ENCODE peak calls at places on chromosomes 12 and 14, in four cellular contexts. H is lung; E is CD8-positive, alpha-beta T cell; J is SJSA1. Z is an unnamed sample. For H3K9me3, the result is how much of the 10 kb centered on the place peaks cover.

GRCh38 chr12:106508966-106509365 is 73.8 kb upstream of the RFX4 start:
- DNase-seq in E (no peak), H (no peak), J (no peak), Z (no peak)

GRCh38 chr12:6563448-6564050 is 4.5 kb downstream of the NOP2 start:
- DNase-seq in H (peak), J (peak), E (peak), Z (peak)

GRCh38 chr14:22026527-22026926 is 352.9 kb upstream of the OR4E1 start:
- DNase-seq in H (no peak), E (no peak), J (no peak), Z (no peak)

GRCh38 chr14:32078030-32078793 is 1.1 kb downstream of the ARHGAP5 start:
- DNase-seq in H (peak), E (no peak), J (no peak), Z (no peak)

GRCh38 chr12:118980407-118981014 is 830 bp upstream of the SRRM4 start:
- DNase-seq in E (no peak), J (no peak), H (no peak), Z (no peak)

GRCh38 chr12:100554608-100555077 is 18.8 kb upstream of the GAS2L3 start:
- DNase-seq in J (peak), H (no peak), E (no peak), Z (no peak)

GRCh38 chr14:57435923-57436322 is 45.5 kb downstream of the NAA30 start:
- DNase-seq in J (no peak), E (no peak), H (no peak), Z (no peak)

GRCh38 chr14:88245321-88245720 is 77.7 kb downstream of the KCNK10 start:
- DNase-seq in E (no peak), J (no peak), H (no peak), Z (no peak)

GRCh38 chr12:27534060-27534764 is 10.2 kb downstream of the PPFIBP1 start:
- DNase-seq in J (no peak), H (no peak), E (no peak), Z (no peak)

GRCh38 chr12:114123108-114123507 is 157.0 kb upstream of the RBM19 start:
- DNase-seq in J (no peak), E (no peak), H (no peak), Z (no peak)

GRCh38 chr12:7091660-7092228 is 501 bp downstream of the C1R start:
- DNase-seq in H (peak), J (no peak), E (no peak), Z (no peak)

GRCh38 chr14:87690076-87690661 is 302.8 kb downstream of the GALC start:
- DNase-seq in H (no peak), E (no peak), J (no peak), Z (no peak)

GRCh38 chr14:32201816-32202467 is at the start of gene RNU6-7:
- DNase-seq in E (peak), H (no peak), J (no peak), Z (no peak)

GRCh38 chr12:67391034-67391433 is 121.9 kb downstream of the CAND1 start:
- DNase-seq in H (no peak), E (no peak), J (no peak), Z (no peak)

GRCh38 chr12:76764856-76765255 is 941 bp downstream of the ZDHHC17 start:
- DNase-seq in E (no peak), H (no peak), J (no peak), Z (no peak)

GRCh38 chr12:98483621-98484455 is 31.6 kb upstream of the TMPO start:
- DNase-seq in J (no peak), H (no peak), E (no peak), Z (no peak)

GRCh38 chr12:44525806-44526654 is 350.1 kb downstream of the NELL2 start:
- DNase-seq in H (peak), E (no peak), J (no peak), Z (no peak)

GRCh38 chr12:68065687-68066086 is 76.4 kb downstream of the IFNG-AS1 start:
- DNase-seq in J (no peak), H (no peak), E (no peak), Z (no peak)

GRCh38 chr12:27982380-27982779 is 9.8 kb upstream of the PTHLH start:
- DNase-seq in J (no peak), E (no peak), H (no peak), Z (no peak)

GRCh38 chr14:50018236-50019210 is 97.8 kb downstream of the VCPKMT start:
- DNase-seq in J (no peak), H (no peak), E (no peak), Z (no peak)

GRCh38 chr14:20008156-20008555 is 6.2 kb downstream of the OR4Q2 start:
- DNase-seq in J (no peak), E (no peak), H (no peak), Z (no peak)

GRCh38 chr12:65878540-65878939 is 54.3 kb downstream of the HMGA2 start:
- DNase-seq in H (no peak), J (no peak), E (no peak), Z (no peak)

GRCh38 chr12:92493816-92494215 is 209.0 kb upstream of the PLEKHG7 start:
- DNase-seq in E (no peak), H (no peak), J (no peak), Z (no peak)

GRCh38 chr12:95637471-95638155 is 86.3 kb upstream of the USP44 start:
- DNase-seq in H (no peak), E (no peak), J (no peak), Z (no peak)

GRCh38 chr12:59149995-59150642 is 229.8 kb upstream of the LRIG3 start:
- DNase-seq in H (no peak), E (no peak), J (no peak), Z (no peak)

GRCh38 chr14:76174982-76175381 is 23.3 kb downstream of the GPATCH2L start:
- DNase-seq in J (no peak), E (no peak), H (no peak), Z (no peak)

GRCh38 chr14:74579447-74580274 is 32.4 kb downstream of the LTBP2 start:
- DNase-seq in J (peak), E (no peak), H (no peak), Z (no peak)

GRCh38 chr14:42023452-42023851 is 416.8 kb downstream of the LRFN5 start:
- DNase-seq in E (no peak), J (no peak), H (no peak), Z (no peak)

GRCh38 chr14:59363545-59364226 is 101.5 kb downstream of the GPR135 start:
- DNase-seq in E (no peak), H (no peak), J (no peak), Z (no peak)

GRCh38 chr12:65823481-65824313 is 586 bp upstream of the HMGA2 start:
- DNase-seq in J (peak), H (no peak), E (no peak), Z (no peak)

GRCh38 chr14:41824441-41824840 is 217.8 kb downstream of the LRFN5 start:
- DNase-seq in J (no peak), E (no peak), H (no peak), Z (no peak)

GRCh38 chr12:49060237-49061156 is at the start of gene KMT2D:
- DNase-seq in J (peak), E (peak), H (peak), Z (peak)

GRCh38 chr12:30268036-30268435 is 427.6 kb downstream of the IPO8 start:
- DNase-seq in E (no peak), J (no peak), H (no peak), Z (no peak)

GRCh38 chr12:96501139-96501741 is 11.9 kb downstream of the CFAP54 start:
- DNase-seq in H (peak), J (peak), E (no peak), Z (no peak)

GRCh38 chr14:59254146-59254910 is 65.9 kb downstream of the DAAM1 start:
- DNase-seq in H (peak), E (no peak), J (peak), Z (no peak)

GRCh38 chr12:50314629-50315312 is 31.5 kb upstream of the LIMA1 start:
- DNase-seq in H (no peak), J (no peak), E (no peak), Z (no peak)

GRCh38 chr14:88380405-88380804 is 5.1 kb upstream of the SPATA7 start:
- DNase-seq in E (no peak), H (no peak), J (no peak), Z (no peak)

GRCh38 chr14:100096656-100097055 is 31.4 kb downstream of the EVL start:
- DNase-seq in H (no peak), E (no peak), J (no peak), Z (no peak)

GRCh38 chr12:111887916-111888745 is 46.1 kb downstream of the MAPKAPK5 start:
- DNase-seq in J (no peak), H (no peak), E (no peak), Z (no peak)
- H3K9me3 ChIP-seq in J (under half), H (under half), E (under half), Z (under half)

GRCh38 chr12:60602601-60603000 is 1006.8 kb downstream of the SLC16A7 start:
- DNase-seq in E (no peak), J (no peak), H (no peak), Z (no peak)
- H3K9me3 ChIP-seq in E (under half), J (under half), H (under half), Z (under half)

GRCh38 chr14:28690029-28690683 is 76.4 kb upstream of the FOXG1 start:
- DNase-seq in E (no peak), J (no peak), H (no peak), Z (no peak)

GRCh38 chr14:28695109-28695508 is 71.5 kb upstream of the FOXG1 start:
- DNase-seq in E (no peak), H (no peak), J (no peak), Z (no peak)
- H3K9me3 ChIP-seq in E (under half), H (under half), J (under half), Z (under half)

GRCh38 chr12:131205534-131205933 is 251.8 kb downstream of the ADGRD1 start:
- DNase-seq in E (no peak), J (no peak), H (no peak), Z (no peak)

GRCh38 chr12:131208425-131208824 is 254.7 kb downstream of the ADGRD1 start:
- DNase-seq in J (no peak), E (no peak), H (no peak), Z (no peak)

GRCh38 chr12:131203666-131204415 is 250.1 kb downstream of the ADGRD1 start:
- DNase-seq in H (no peak), J (peak), E (no peak), Z (no peak)

GRCh38 chr12:131202592-131203378 is 249.1 kb downstream of the ADGRD1 start:
- DNase-seq in E (no peak), H (no peak), J (peak), Z (no peak)

GRCh38 chr12:131204416-131205311 is 251.0 kb downstream of the ADGRD1 start:
- DNase-seq in E (no peak), H (no peak), J (peak), Z (no peak)
- H3K9me3 ChIP-seq in E (under half), H (under half), J (under half), Z (under half)

Z was measured in T-helper 17 cell.